ENCODE peak calls at places on chromosome 20, in five cellular contexts. T is upper lobe of left lung, R is psoas muscle, V is endothelial cell of umbilical vein, C is HFF-Myc. A is an unnamed sample.

GRCh38 chr20:20465259-20465658 is 97.4 kb downstream of the INSM1 start:
- DNase-seq in V (no peak), T (no peak), R (no peak), C (no peak), A (no peak)

GRCh38 chr20:31496761-31497295 is 17.4 kb upstream of the HM13 start:
- DNase-seq in C (no peak), T (no peak), V (no peak), R (peak), A (no peak)

GRCh38 chr20:2820084-2820895 is 4.1 kb downstream of the TMEM239 start:
- DNase-seq in T (no peak), R (no peak), V (no peak), C (no peak), A (peak)

GRCh38 chr20:43404880-43405279 is 52.8 kb upstream of the SRSF6 start:
- DNase-seq in C (no peak), R (no peak), V (no peak), T (peak), A (no peak)

GRCh38 chr20:21523895-21524294 is 10.0 kb upstream of the NKX2-2 start:
- DNase-seq in V (no peak), C (no peak), T (no peak), R (no peak), A (no peak)

GRCh38 chr20:45487231-45487635 is 17.7 kb downstream of the WFDC2 start:
- DNase-seq in V (no peak), R (no peak), T (no peak), C (no peak), A (no peak)

GRCh38 chr20:39290575-39290974 is 328.4 kb downstream of the DHX35 start:
- DNase-seq in C (no peak), V (no peak), R (no peak), T (no peak), A (no peak)

GRCh38 chr20:19590382-19590781 is 167.7 kb upstream of the RIN2 start:
- DNase-seq in C (no peak), R (no peak), V (no peak), T (no peak), A (no peak)

GRCh38 chr20:8913452-8913851 is 155.4 kb upstream of the PLCB4 start:
- DNase-seq in V (no peak), T (no peak), R (no peak), C (no peak), A (no peak)

GRCh38 chr20:48142258-48142657 is 357.0 kb upstream of the SULF2 start:
- DNase-seq in T (no peak), C (no peak), V (no peak), R (no peak), A (no peak)

GRCh38 chr20:6590891-6591679 is 176.4 kb upstream of the BMP2 start:
- DNase-seq in C (peak), V (peak), T (no peak), R (no peak), A (no peak)

GRCh38 chr20:50320910-50321796 is 130.5 kb downstream of the CEBPB start:
- DNase-seq in V (peak), R (peak), T (peak), C (no peak), A (no peak)
- TF ChIP-seq CTCF in V (no peak), R (no peak), T (peak), C (no peak), A (no peak)

GRCh38 chr20:38222923-38223742 is 37.4 kb downstream of the KIAA1755 start:
- DNase-seq in T (no peak), C (no peak), R (no peak), V (no peak), A (no peak)
- TF ChIP-seq CTCF in T (no peak), C (no peak), R (no peak), V (no peak), A (peak)

GRCh38 chr20:3887870-3888614 is 1.1 kb upstream of the PANK2 start:
- DNase-seq in R (peak), C (no peak), V (no peak), T (peak), A (no peak)

GRCh38 chr20:3890410-3890751 is 1.2 kb downstream of the PANK2 start:
- DNase-seq in T (no peak), R (no peak), V (no peak), C (peak), A (no peak)

GRCh38 chr20:3889489-3890409 is 562 bp downstream of the PANK2 start:
- DNase-seq in R (peak), T (peak), V (peak), C (no peak), A (no peak)

GRCh38 chr20:3890999-3891929 is 2.1 kb downstream of the PANK2 start:
- DNase-seq in T (no peak), R (no peak), C (no peak), V (no peak), A (no peak)

GRCh38 chr20:3888622-3889488 is at the start of gene PANK2:
- DNase-seq in R (peak), V (peak), C (peak), T (peak), A (peak)
- TF ChIP-seq CTCF in R (peak), V (peak), C (no peak), T (peak), A (peak)

GRCh38 chr20:59940129-59940955 is at the start of the genes FAM217B and PPP1R3D:
- DNase-seq in T (peak), V (peak), C (peak), R (peak), A (peak)
- TF ChIP-seq CTCF in T (peak), V (peak), C (no peak), R (peak), A (peak)

GRCh38 chr20:33929917-33930316 is 63.8 kb upstream of the RALY start:
- DNase-seq in C (no peak), T (no peak), R (no peak), V (no peak), A (no peak)
- TF ChIP-seq CTCF in C (no peak), T (no peak), R (no peak), V (no peak), A (no peak)

GRCh38 chr20:11556410-11556809 is 361.3 kb upstream of the BTBD3 start:
- DNase-seq in C (no peak), R (no peak), V (no peak), T (no peak), A (no peak)

GRCh38 chr20:11551491-11551890 is 366.2 kb upstream of the BTBD3 start:
- DNase-seq in T (no peak), R (no peak), C (no peak), V (no peak), A (no peak)

GRCh38 chr20:11549172-11550117 is 368.2 kb upstream of the BTBD3 start:
- DNase-seq in R (no peak), V (peak), C (no peak), T (no peak), A (no peak)

GRCh38 chr20:11555510-11555909 is 362.2 kb upstream of the BTBD3 start:
- DNase-seq in V (no peak), R (no peak), T (no peak), C (no peak), A (no peak)

GRCh38 chr20:11553603-11554002 is 364.1 kb upstream of the BTBD3 start:
- DNase-seq in V (peak), T (no peak), R (no peak), C (no peak), A (no peak)
- TF ChIP-seq CTCF in V (no peak), T (peak), R (peak), C (peak), A (peak)

GRCh38 chr20:37545516-37545915 is 17.8 kb upstream of the BLCAP start:
- DNase-seq in C (no peak), V (no peak), T (no peak), R (no peak), A (no peak)

GRCh38 chr20:37544386-37544785 is 16.7 kb upstream of the BLCAP start:
- DNase-seq in R (no peak), C (no peak), V (no peak), T (no peak), A (no peak)

GRCh38 chr20:37542281-37542680 is 14.6 kb upstream of the BLCAP start:
- DNase-seq in R (no peak), C (no peak), T (no peak), V (peak), A (peak)

GRCh38 chr20:37541326-37541725 is 13.7 kb upstream of the BLCAP start:
- DNase-seq in R (no peak), V (no peak), T (no peak), C (no peak), A (peak)

GRCh38 chr20:37543828-37544227 is 16.2 kb upstream of the BLCAP start:
- DNase-seq in R (no peak), V (peak), T (no peak), C (no peak), A (peak)
- TF ChIP-seq CTCF in R (no peak), V (peak), T (no peak), C (peak), A (peak)